ENCODE peak calls at places on chromosome 21, in five cellular contexts. J, W, U, L and M are unnamed samples.

GRCh38 chr21:43608225-43608624 is 51.1 kb downstream of the HSF2BP start:
- DNase-seq in J (no peak), W (no peak), U (peak), L (peak), M (peak)

GRCh38 chr21:27219068-27219467 is 252.2 kb upstream of the ADAMTS5 start:
- DNase-seq in J (no peak), W (no peak), U (peak), L (peak), M (no peak)

GRCh38 chr21:29523646-29524045 is 224.9 kb downstream of the BACH1 start:
- DNase-seq in J (no peak), W (no peak), U (peak), L (peak), M (no peak)

GRCh38 chr21:36913247-36914169 is 53.0 kb downstream of the HLCS start:
- DNase-seq in J (no peak), W (no peak), U (no peak), L (no peak), M (no peak)

GRCh38 chr21:41857771-41858300 is 21.3 kb downstream of the PRDM15 start:
- DNase-seq in J (no peak), W (no peak), U (no peak), L (no peak), M (no peak)

GRCh38 chr21:39911286-39911685 is 44.0 kb downstream of the PCP4 start:
- DNase-seq in J (no peak), W (no peak), U (no peak), L (no peak), M (no peak)

GRCh38 chr21:8991088-8991907 is 1530.1 kb upstream of the TPTE start:
- DNase-seq in J (no peak), W (no peak), U (no peak), L (no peak), M (peak)

GRCh38 chr21:38769253-38769780 is 36.4 kb upstream of the ETS2 start:
- DNase-seq in J (no peak), W (no peak), U (peak), L (peak), M (peak)

DNA sequence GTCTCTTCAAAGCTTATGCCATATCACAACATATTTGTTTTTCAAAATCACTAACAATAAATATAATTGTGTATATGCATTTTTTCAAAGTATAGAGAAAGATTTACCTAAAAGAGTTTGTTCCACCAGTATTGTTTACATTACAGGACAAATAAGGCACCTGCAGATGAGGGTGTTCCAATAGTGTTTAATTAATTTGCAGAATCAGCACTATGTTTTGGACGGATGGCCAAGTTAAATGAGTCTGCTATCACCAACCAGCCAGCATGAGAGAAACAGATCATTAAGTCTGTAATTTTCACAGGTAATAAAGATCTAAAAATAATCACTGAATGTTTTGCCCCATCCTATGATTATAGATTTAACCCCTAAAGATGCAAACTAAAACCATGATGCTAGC is 2247.0 kb downstream of the NCAM2 start:
- DNase-seq in J (no peak), W (no peak), U (no peak), L (no peak), M (no peak)
- TF ChIP-seq CTCF in J (no peak), W (no peak), U (no peak), L (no peak), M (no peak)

DNA sequence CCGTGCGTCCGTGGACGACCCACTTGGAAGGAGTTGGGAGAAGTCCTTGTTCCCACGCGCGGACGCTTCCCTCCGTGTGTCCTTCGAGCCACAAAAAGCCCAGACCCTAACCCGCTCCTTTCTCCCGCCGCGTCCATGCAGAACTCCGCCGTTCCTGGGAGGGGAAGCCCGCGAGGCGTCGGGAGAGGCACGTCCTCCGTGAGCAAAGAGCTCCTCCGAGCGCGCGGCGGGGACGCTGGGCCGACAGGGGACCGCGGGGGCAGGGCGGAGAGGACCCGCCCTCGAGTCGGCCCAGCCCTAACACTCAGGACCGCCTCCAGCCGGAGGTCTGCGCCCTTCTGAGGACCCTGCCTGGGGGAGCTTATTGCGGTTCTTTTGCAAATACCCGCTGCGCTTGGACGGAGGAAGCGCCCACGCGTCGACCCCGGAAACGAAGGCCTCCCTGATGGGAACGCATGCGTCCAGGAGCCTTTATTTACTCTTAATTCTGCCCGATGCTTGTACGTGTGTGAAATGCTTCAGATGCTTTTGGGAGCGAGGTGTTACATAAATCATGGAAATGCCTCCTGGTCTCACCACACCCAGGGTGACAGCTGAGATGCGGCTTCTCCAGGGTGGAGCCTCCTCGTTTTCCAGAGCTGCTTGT is 32.4 kb downstream of the PRMT2 start:
- DNase-seq in J (no peak), W (no peak), U (peak), L (peak), M (peak)
- H3K4me3 ChIP-seq in J (peak), W (no peak), U (peak), L (peak), M (peak)

GRCh38 chr21:46517361-46517760 is 58.7 kb downstream of the DIP2A start:
- DNase-seq in J (peak), W (no peak), U (no peak), L (no peak), M (peak)
- TF ChIP-seq CTCF in J (no peak), W (no peak), U (no peak), L (no peak), M (no peak)

GRCh38 chr21:16072176-16072575 is 342.4 kb downstream of the USP25 start:
- DNase-seq in J (no peak), W (no peak), U (no peak), L (no peak), M (no peak)
- H3K4me3 ChIP-seq in J (peak), W (no peak), U (no peak), L (no peak), M (no peak)

GRCh38 chr21:18499761-18500376 is 96.3 kb upstream of the TMPRSS15 start:
- DNase-seq in J (peak), W (peak), U (peak), L (peak), M (peak)
- TF ChIP-seq CTCF in J (peak), W (peak), U (peak), L (peak), M (peak)

GRCh38 chr21:45418301-45419071 is 13.5 kb downstream of the COL18A1 start:
- DNase-seq in J (no peak), W (no peak), U (no peak), L (no peak), M (no peak)
- H3K4me3 ChIP-seq in J (no peak), W (no peak), U (no peak), L (no peak), M (no peak)

GRCh38 chr21:33586927-33587326 is 1.6 kb downstream of the DONSON start:
- DNase-seq in J (no peak), W (no peak), U (no peak), L (no peak), M (no peak)

GRCh38 chr21:33587792-33588484 is 546 bp downstream of the DONSON start:
- DNase-seq in J (no peak), W (peak), U (peak), L (peak), M (peak)

GRCh38 chr21:33584455-33584854 is 4.0 kb downstream of the DONSON start:
- DNase-seq in J (no peak), W (no peak), U (no peak), L (no peak), M (no peak)

DNA sequence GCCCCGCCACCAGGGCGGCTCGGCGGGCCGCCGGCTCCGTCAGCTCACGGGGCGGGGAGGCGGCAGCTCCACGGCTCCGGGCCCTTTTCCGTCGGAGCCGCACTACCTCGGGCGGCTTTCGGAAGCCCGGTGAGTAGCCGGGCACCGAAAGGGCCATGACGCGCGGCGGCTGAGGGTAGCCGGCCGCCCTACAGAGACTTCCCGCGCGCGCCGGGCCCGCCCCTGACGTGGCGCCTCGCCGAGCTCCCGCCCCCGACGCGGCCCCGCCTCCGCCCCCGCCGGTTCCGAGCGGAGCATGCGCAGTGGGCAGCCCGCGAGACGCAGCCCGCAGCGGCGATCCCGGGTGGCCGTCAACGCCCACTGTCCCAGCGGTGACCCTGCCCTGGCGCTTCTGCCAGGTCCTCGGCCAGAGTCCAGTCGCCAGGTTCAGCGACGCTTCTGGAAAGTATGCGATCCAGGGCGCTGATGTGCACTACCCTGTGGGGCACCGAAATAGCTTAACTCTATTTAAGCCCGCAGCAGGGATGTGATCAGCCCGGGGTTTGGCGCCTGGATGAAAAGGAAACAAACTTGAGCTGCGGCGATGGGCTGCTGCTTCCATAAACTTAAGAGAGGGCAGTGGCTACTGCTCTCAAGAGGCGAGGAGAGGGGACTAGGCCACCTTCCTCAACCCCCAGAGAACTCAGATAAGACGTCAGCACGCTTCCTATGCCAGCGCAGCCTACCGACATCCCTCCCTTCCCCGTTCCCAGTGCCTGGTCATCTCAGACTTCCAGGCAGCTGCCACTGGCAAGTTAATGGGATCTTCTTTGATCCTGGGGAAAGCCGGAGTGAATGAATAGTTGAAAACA is at the start of gene DONSON:
- DNase-seq in J (peak), W (peak), U (peak), L (peak), M (peak)
- TF ChIP-seq CTCF in J (no peak), W (peak), U (no peak), L (no peak), M (no peak)

DNA sequence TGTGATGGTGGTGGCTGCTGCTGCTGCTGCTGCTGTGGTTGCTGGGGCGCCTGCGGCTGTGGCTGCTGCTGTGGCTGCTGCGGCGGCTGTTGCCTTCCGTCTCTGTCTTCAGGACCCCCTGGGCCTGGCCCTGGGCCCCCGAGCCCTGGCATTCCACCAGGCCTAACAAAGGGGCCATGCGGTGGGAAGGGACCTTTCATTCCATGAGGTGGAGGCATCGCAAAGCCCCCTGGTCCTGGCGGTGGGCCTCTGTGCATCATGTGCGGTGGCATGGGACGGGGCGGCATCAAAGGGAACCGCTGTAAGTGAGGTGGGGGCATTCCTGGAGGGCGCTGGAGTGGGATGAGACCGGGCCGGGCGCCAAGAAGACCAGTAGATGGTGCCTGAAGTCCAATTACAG is 12.4 kb downstream of the SOD1 start:
- DNase-seq in J (no peak), W (no peak), U (no peak), L (no peak), M (no peak)
- H3K4me3 ChIP-seq in J (no peak), W (no peak), U (no peak), L (no peak), M (no peak)

DNA sequence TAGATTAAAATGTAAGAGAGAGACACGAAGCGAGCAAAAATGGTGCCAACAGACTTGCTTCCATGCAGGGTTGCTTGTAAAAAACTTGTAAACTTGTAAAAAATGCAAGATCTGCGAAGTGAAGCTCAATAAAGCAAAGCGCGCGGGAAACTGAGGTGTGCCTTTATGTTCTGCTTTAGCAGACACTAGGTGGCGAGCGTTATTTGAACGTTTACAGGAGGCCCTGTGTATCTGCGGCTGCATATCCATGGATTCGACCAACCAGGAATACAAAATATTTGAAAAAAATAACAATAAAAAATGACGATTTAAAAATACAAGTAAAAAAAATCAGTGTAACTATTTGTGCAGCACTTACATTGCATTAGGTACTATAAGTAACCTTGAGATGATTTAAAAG is 1.5 kb downstream of the UBE2G2 start:
- DNase-seq in J (no peak), W (peak), U (peak), L (peak), M (peak)
- TF ChIP-seq CTCF in J (peak), W (peak), U (peak), L (peak), M (peak)

DNA sequence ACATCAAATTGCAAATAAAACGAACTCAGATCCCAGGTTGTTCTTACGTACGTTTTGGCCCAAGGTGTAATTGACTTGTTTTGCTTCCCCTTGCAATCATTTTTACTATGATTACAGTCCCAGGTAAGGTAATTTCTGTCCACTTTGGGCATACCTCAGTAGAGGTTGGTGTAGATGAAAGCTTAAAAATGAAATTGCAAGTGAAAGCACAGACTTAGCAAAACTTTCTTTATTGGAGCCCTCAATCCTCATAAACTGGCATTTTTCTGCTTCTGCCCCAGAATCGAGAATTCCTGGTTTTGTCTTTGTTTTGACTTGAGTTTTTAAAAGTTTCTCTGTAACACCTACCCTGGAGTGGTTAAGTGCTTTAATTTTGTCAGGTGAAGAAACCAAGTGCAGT is 9.4 kb downstream of the MRPS6 start:
- DNase-seq in J (no peak), W (no peak), U (no peak), L (no peak), M (no peak)
- H3K4me3 ChIP-seq in J (no peak), W (no peak), U (no peak), L (no peak), M (no peak)